ENCODE peak calls at places on chromosomes 12 and 14, in six cellular contexts. One of them, this sample, is unnamed.

GRCh38 chr12:13211859-13212664 is 15.5 kb downstream of the EMP1 start:
- DNase-seq in GM12892: no peak
- DNase-seq in vagina: no peak
- DNase-seq in ovary: peak
- DNase-seq in prostate gland: peak
- DNase-seq in Peyer's patch: peak
- DNase-seq in this sample: peak

GRCh38 chr14:30443368-30444007 is 115.5 kb upstream of the G2E3 start:
- DNase-seq in GM12892: no peak
- DNase-seq in vagina: no peak
- DNase-seq in ovary: no peak
- DNase-seq in prostate gland: no peak
- DNase-seq in Peyer's patch: no peak
- DNase-seq in this sample: peak

GRCh38 chr14:51856897-51857296 is 3.5 kb upstream of the GNG2 start:
- DNase-seq in GM12892: no peak
- DNase-seq in vagina: no peak
- DNase-seq in ovary: no peak
- DNase-seq in prostate gland: no peak
- DNase-seq in Peyer's patch: no peak
- DNase-seq in this sample: no peak

GRCh38 chr12:32698285-32698684 is 19.2 kb downstream of the DNM1L start:
- DNase-seq in GM12892: no peak
- DNase-seq in vagina: no peak
- DNase-seq in ovary: no peak
- DNase-seq in prostate gland: no peak
- DNase-seq in Peyer's patch: no peak
- DNase-seq in this sample: no peak

GRCh38 chr12:111673503-111673902 is 12.3 kb downstream of the BRAP start:
- DNase-seq in GM12892: no peak
- DNase-seq in vagina: no peak
- DNase-seq in ovary: no peak
- DNase-seq in prostate gland: no peak
- DNase-seq in Peyer's patch: no peak
- DNase-seq in this sample: peak

GRCh38 chr12:661720-662486 is 1.3 kb downstream of the NINJ2 start:
- DNase-seq in GM12892: no peak
- DNase-seq in vagina: no peak
- DNase-seq in ovary: peak
- DNase-seq in prostate gland: no peak
- DNase-seq in Peyer's patch: no peak
- DNase-seq in this sample: no peak

GRCh38 chr14:99520571-99521081 is 39.4 kb downstream of the CCNK start:
- DNase-seq in GM12892: no peak
- DNase-seq in vagina: no peak
- DNase-seq in ovary: peak
- DNase-seq in prostate gland: no peak
- DNase-seq in Peyer's patch: no peak
- DNase-seq in this sample: no peak

GRCh38 chr12:51591020-51591901 is at the start of gene SCN8A:
- DNase-seq in GM12892: peak
- DNase-seq in vagina: no peak
- DNase-seq in ovary: peak
- DNase-seq in prostate gland: peak
- DNase-seq in Peyer's patch: peak
- DNase-seq in this sample: peak

GRCh38 chr12:6953417-6954315 is 2.5 kb downstream of the PTPN6 start:
- DNase-seq in GM12892: no peak
- DNase-seq in vagina: no peak
- DNase-seq in ovary: no peak
- DNase-seq in prostate gland: no peak
- DNase-seq in Peyer's patch: peak
- DNase-seq in this sample: no peak

GRCh38 chr12:5503774-5504173 is 71.9 kb downstream of the NTF3 start:
- DNase-seq in GM12892: no peak
- DNase-seq in vagina: peak
- DNase-seq in ovary: no peak
- DNase-seq in prostate gland: peak
- DNase-seq in Peyer's patch: no peak
- DNase-seq in this sample: no peak

GRCh38 chr12:55687746-55688145 is 20.0 kb downstream of the ITGA7 start:
- DNase-seq in GM12892: no peak
- DNase-seq in vagina: no peak
- DNase-seq in ovary: no peak
- DNase-seq in prostate gland: no peak
- DNase-seq in Peyer's patch: no peak
- DNase-seq in this sample: no peak

GRCh38 chr12:131873293-131873692 is 21.1 kb upstream of the ULK1 start:
- DNase-seq in GM12892: no peak
- DNase-seq in vagina: no peak
- DNase-seq in ovary: no peak
- DNase-seq in prostate gland: no peak
- DNase-seq in Peyer's patch: no peak
- DNase-seq in this sample: no peak

GRCh38 chr12:80268924-80269749 is 169.8 kb downstream of the OTOGL start:
- DNase-seq in GM12892: no peak
- DNase-seq in vagina: no peak
- DNase-seq in ovary: no peak
- DNase-seq in prostate gland: no peak
- DNase-seq in Peyer's patch: no peak
- DNase-seq in this sample: no peak

GRCh38 chr14:103698380-103699260 is 16.6 kb downstream of the XRCC3 start:
- DNase-seq in GM12892: no peak
- DNase-seq in vagina: peak
- DNase-seq in ovary: no peak
- DNase-seq in prostate gland: peak
- DNase-seq in Peyer's patch: peak
- DNase-seq in this sample: no peak

GRCh38 chr14:76770521-76771431 is 9.5 kb downstream of the VASH1 start:
- DNase-seq in GM12892: no peak
- DNase-seq in vagina: peak
- DNase-seq in ovary: peak
- DNase-seq in prostate gland: no peak
- DNase-seq in Peyer's patch: peak
- DNase-seq in this sample: no peak

GRCh38 chr14:34623506-34623905 is 6.4 kb downstream of the SNX6 start:
- DNase-seq in GM12892: no peak
- DNase-seq in vagina: no peak
- DNase-seq in ovary: no peak
- DNase-seq in prostate gland: no peak
- DNase-seq in Peyer's patch: no peak
- DNase-seq in this sample: no peak

GRCh38 chr12:42236017-42236416 is 2.0 kb downstream of the YAF2 start:
- DNase-seq in GM12892: no peak
- DNase-seq in vagina: no peak
- DNase-seq in ovary: no peak
- DNase-seq in prostate gland: no peak
- DNase-seq in Peyer's patch: no peak
- DNase-seq in this sample: no peak

GRCh38 chr14:55136241-55136640 is 7.2 kb downstream of the LGALS3 start:
- DNase-seq in GM12892: no peak
- DNase-seq in vagina: no peak
- DNase-seq in ovary: no peak
- DNase-seq in prostate gland: no peak
- DNase-seq in Peyer's patch: no peak
- DNase-seq in this sample: no peak

GRCh38 chr12:127260959-127261358 is 1006.0 kb upstream of the TMEM132C start:
- DNase-seq in GM12892: no peak
- DNase-seq in vagina: no peak
- DNase-seq in ovary: no peak
- DNase-seq in prostate gland: no peak
- DNase-seq in Peyer's patch: no peak
- DNase-seq in this sample: no peak

GRCh38 chr12:80857311-80857710 is 80.4 kb downstream of the LIN7A start:
- DNase-seq in GM12892: no peak
- DNase-seq in vagina: no peak
- DNase-seq in ovary: no peak
- DNase-seq in prostate gland: no peak
- DNase-seq in Peyer's patch: no peak
- DNase-seq in this sample: no peak

GRCh38 chr14:44149597-44149996 is 357.5 kb downstream of the FSCB start:
- DNase-seq in GM12892: no peak
- DNase-seq in vagina: no peak
- DNase-seq in ovary: no peak
- DNase-seq in prostate gland: no peak
- DNase-seq in Peyer's patch: no peak
- DNase-seq in this sample: peak

GRCh38 chr12:62131153-62131552 is 129.1 kb upstream of the USP15 start:
- DNase-seq in GM12892: no peak
- DNase-seq in vagina: no peak
- DNase-seq in ovary: no peak
- DNase-seq in prostate gland: no peak
- DNase-seq in Peyer's patch: no peak
- DNase-seq in this sample: no peak

GRCh38 chr12:45439039-45439438 is 223.1 kb downstream of the ANO6 start:
- DNase-seq in GM12892: no peak
- DNase-seq in vagina: no peak
- DNase-seq in ovary: no peak
- DNase-seq in prostate gland: no peak
- DNase-seq in Peyer's patch: no peak
- DNase-seq in this sample: no peak

GRCh38 chr12:105347486-105347885 is 17.0 kb downstream of the C12orf75 start:
- DNase-seq in GM12892: no peak
- DNase-seq in vagina: no peak
- DNase-seq in ovary: no peak
- DNase-seq in prostate gland: no peak
- DNase-seq in Peyer's patch: no peak
- DNase-seq in this sample: peak
- TF ChIP-seq POLR2A in GM12892: no peak
- TF ChIP-seq POLR2A in vagina: no peak
- TF ChIP-seq POLR2A in ovary: no peak
- TF ChIP-seq POLR2A in prostate gland: no peak
- TF ChIP-seq POLR2A in Peyer's patch: no peak
- TF ChIP-seq POLR2A in this sample: no peak

DNA sequence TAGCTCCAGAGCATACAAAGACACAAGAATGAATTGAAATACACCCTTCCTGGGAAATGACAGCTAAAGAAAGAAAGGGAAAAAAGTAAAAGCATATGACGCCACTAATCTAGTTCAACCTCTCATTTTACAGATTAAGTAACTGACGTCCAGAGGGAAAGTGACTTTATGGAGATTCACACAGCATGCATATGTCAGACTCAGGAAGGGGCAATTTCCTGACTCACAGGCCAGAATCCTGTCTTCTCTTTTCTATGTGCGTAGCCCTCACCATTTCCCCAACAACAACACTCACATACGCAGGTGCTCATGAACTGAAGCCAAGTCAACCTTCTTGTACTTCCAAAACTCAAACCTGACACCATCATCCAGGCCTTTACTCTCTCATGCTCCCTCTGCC is 53.0 kb downstream of the STXBP6 start:
- DNase-seq in GM12892: no peak
- DNase-seq in vagina: no peak
- DNase-seq in ovary: no peak
- DNase-seq in prostate gland: no peak
- DNase-seq in Peyer's patch: no peak
- DNase-seq in this sample: no peak
- TF ChIP-seq POLR2A in GM12892: no peak
- TF ChIP-seq POLR2A in vagina: no peak
- TF ChIP-seq POLR2A in ovary: no peak
- TF ChIP-seq POLR2A in prostate gland: no peak
- TF ChIP-seq POLR2A in Peyer's patch: no peak
- TF ChIP-seq POLR2A in this sample: no peak

GRCh38 chr12:46461907-46462605 is 89.5 kb upstream of the SLC38A2 start:
- DNase-seq in GM12892: no peak
- DNase-seq in vagina: no peak
- DNase-seq in ovary: no peak
- DNase-seq in prostate gland: peak
- DNase-seq in Peyer's patch: no peak
- DNase-seq in this sample: no peak

GRCh38 chr12:46468159-46468558 is 95.6 kb upstream of the SLC38A2 start:
- DNase-seq in GM12892: no peak
- DNase-seq in vagina: no peak
- DNase-seq in ovary: no peak
- DNase-seq in prostate gland: no peak
- DNase-seq in Peyer's patch: no peak
- DNase-seq in this sample: no peak

GRCh38 chr12:46462641-46463355 is 90.2 kb upstream of the SLC38A2 start:
- DNase-seq in GM12892: no peak
- DNase-seq in vagina: no peak
- DNase-seq in ovary: no peak
- DNase-seq in prostate gland: no peak
- DNase-seq in Peyer's patch: no peak
- DNase-seq in this sample: no peak

GRCh38 chr12:46464863-46465262 is 92.3 kb upstream of the SLC38A2 start:
- DNase-seq in GM12892: no peak
- DNase-seq in vagina: no peak
- DNase-seq in ovary: no peak
- DNase-seq in prostate gland: no peak
- DNase-seq in Peyer's patch: no peak
- DNase-seq in this sample: no peak

DNA sequence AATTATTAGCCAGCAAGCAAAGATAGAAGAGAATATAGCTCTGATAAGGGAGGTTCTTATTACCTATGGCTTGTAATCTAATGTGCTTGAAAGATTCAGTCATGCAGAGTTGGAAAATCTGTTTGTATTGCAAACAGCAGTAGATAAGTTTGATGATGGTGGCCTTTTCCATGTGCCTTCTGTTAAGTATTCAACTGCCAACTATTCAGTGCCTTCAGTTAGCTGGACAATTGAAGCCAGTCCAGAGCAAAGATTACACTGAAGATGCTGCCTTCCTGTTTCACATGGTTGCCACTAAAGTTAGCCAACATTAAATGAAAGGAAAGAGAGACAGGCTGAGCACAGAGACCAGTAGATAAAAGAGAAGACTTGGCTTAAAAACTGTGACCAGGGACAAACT is 92.7 kb upstream of the SLC38A2 start:
- DNase-seq in GM12892: no peak
- DNase-seq in vagina: no peak
- DNase-seq in ovary: no peak
- DNase-seq in prostate gland: no peak
- DNase-seq in Peyer's patch: no peak
- DNase-seq in this sample: no peak
- TF ChIP-seq POLR2A in GM12892: no peak
- TF ChIP-seq POLR2A in vagina: no peak
- TF ChIP-seq POLR2A in ovary: no peak
- TF ChIP-seq POLR2A in prostate gland: no peak
- TF ChIP-seq POLR2A in Peyer's patch: no peak
- TF ChIP-seq POLR2A in this sample: no peak

DNA sequence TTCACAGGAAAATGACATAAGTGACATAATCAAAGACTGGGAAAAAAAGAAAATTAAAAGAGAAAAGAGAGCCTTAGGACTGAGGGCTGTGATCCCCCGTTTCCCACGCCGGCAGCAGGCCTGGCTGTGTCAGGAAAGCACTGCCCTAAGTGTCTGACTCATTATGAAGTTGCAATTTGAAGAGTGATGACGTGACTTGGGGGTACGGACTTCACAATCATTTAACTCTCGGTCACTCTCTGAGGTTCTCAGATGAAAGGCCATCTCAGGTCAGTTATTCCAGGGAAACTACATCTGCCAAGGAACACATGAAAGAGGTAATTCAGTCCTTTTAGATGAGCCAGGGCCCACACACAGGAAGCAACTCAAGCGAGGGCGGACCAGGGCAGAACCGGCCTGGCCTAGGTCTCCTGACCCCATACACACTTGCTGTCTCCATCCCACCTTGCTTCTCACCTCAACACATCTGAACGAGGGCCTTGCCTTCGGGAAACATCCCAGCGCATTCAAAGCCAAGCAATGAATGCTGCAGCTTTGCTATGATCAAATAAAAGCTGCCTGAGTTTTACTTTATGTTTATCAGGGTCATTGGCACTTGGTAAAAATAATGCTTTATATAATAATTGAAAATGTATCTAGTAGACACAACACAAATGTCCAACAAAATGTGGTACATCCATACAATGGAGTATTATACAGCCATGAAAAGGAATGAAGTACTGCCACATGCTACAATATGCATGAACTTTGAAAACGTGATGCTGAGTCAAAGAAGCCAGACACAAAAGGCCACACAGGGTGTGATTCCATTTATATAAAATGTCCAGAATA is 2.7 kb downstream of the SSH1 start:
- DNase-seq in GM12892: no peak
- DNase-seq in vagina: no peak
- DNase-seq in ovary: no peak
- DNase-seq in prostate gland: no peak
- DNase-seq in Peyer's patch: no peak
- DNase-seq in this sample: peak
- TF ChIP-seq POLR2A in GM12892: no peak
- TF ChIP-seq POLR2A in vagina: no peak
- TF ChIP-seq POLR2A in ovary: no peak
- TF ChIP-seq POLR2A in prostate gland: no peak
- TF ChIP-seq POLR2A in Peyer's patch: no peak
- TF ChIP-seq POLR2A in this sample: no peak